ENCODE peak calls at places on chromosomes 16 and 17, in nine cellular contexts. L is transverse colon, S is A549, A is tibial nerve, M is upper lobe of left lung, C is HepG2, F is ovary, N is GM12878, Q is K562. J is an unnamed sample.

GRCh38 chr17:16918443-16918842 is 53.5 kb downstream of the TNFRSF13B start:
- DNase-seq in L (peak), S (no peak), A (no peak), M (no peak), C (no peak), F (no peak), N (no peak), Q (no peak), J (peak)

GRCh38 chr17:73826181-73826871 is 182.1 kb upstream of the SDK2 start:
- DNase-seq in L (no peak), S (no peak), A (no peak), M (no peak), C (no peak), F (no peak), N (no peak), Q (no peak), J (no peak)

GRCh38 chr17:61362396-61362795 is 37.2 kb upstream of the TBX2 start:
- DNase-seq in L (no peak), S (no peak), A (no peak), M (no peak), C (no peak), F (no peak), N (no peak), Q (no peak), J (no peak)

GRCh38 chr17:49148171-49148570 is 15.6 kb downstream of the B4GALNT2 start:
- DNase-seq in L (no peak), S (no peak), A (no peak), M (no peak), C (no peak), F (no peak), N (no peak), Q (no peak), J (no peak)

GRCh38 chr16:82236875-82237274 is 66.9 kb upstream of the MPHOSPH6 start:
- DNase-seq in L (no peak), S (no peak), A (no peak), M (no peak), C (no peak), F (no peak), N (no peak), Q (no peak), J (no peak)

GRCh38 chr16:8962393-8963009 is 1.2 kb downstream of the USP7 start:
- DNase-seq in L (peak), S (no peak), A (no peak), M (peak), C (no peak), F (peak), N (no peak), Q (peak), J (peak)

GRCh38 chr16:57846078-57846697 is 43.9 kb upstream of the KIFC3 start:
- DNase-seq in L (no peak), S (no peak), A (no peak), M (no peak), C (no peak), F (peak), N (no peak), Q (peak), J (no peak)

GRCh38 chr17:47634870-47635269 is 14.8 kb upstream of the KPNB1 start:
- DNase-seq in L (no peak), S (no peak), A (no peak), M (no peak), C (no peak), F (no peak), N (no peak), Q (no peak), J (no peak)

DNA sequence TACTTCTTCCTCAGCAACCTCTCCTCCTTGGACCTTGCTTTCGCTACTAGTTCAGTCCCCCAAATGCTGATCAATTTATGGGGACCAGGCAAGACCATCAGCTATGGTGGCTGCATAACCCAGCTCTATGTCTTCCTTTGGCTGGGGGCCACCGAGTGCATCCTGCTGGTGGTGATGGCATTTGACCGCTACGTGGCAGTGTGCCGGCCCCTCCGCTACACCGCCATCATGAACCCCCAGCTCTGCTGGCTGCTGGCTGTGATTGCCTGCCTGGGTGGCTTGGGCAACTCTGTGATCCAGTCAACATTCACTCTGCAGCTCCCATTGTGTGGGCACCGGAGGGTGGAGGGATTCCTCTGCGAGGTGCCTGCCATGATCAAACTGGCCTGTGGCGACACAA is 429 bp downstream of the OR2C1 start:
- DNase-seq in L (no peak), S (no peak), A (no peak), M (peak), C (no peak), F (no peak), N (no peak), Q (peak), J (no peak)
- TF ChIP-seq EP300 in L (no peak), S (no peak), A (no peak), M (no peak), C (no peak), F (no peak), N (no peak), Q (no peak), J (no peak)

GRCh38 chr17:63700528-63701441 is 860 bp upstream of the LIMD2 start:
- DNase-seq in L (peak), S (no peak), A (no peak), M (peak), C (no peak), F (peak), N (no peak), Q (no peak), J (peak)

GRCh38 chr17:63702616-63703015 is 2.7 kb upstream of the LIMD2 start:
- DNase-seq in L (no peak), S (no peak), A (no peak), M (no peak), C (no peak), F (no peak), N (no peak), Q (no peak), J (no peak)

GRCh38 chr17:63703029-63703428 is 3.1 kb upstream of the LIMD2 start:
- DNase-seq in L (no peak), S (no peak), A (no peak), M (no peak), C (no peak), F (no peak), N (no peak), Q (no peak), J (no peak)

GRCh38 chr17:63702223-63702577 is 2.3 kb upstream of the LIMD2 start:
- DNase-seq in L (peak), S (no peak), A (no peak), M (peak), C (no peak), F (no peak), N (no peak), Q (no peak), J (peak)

DNA sequence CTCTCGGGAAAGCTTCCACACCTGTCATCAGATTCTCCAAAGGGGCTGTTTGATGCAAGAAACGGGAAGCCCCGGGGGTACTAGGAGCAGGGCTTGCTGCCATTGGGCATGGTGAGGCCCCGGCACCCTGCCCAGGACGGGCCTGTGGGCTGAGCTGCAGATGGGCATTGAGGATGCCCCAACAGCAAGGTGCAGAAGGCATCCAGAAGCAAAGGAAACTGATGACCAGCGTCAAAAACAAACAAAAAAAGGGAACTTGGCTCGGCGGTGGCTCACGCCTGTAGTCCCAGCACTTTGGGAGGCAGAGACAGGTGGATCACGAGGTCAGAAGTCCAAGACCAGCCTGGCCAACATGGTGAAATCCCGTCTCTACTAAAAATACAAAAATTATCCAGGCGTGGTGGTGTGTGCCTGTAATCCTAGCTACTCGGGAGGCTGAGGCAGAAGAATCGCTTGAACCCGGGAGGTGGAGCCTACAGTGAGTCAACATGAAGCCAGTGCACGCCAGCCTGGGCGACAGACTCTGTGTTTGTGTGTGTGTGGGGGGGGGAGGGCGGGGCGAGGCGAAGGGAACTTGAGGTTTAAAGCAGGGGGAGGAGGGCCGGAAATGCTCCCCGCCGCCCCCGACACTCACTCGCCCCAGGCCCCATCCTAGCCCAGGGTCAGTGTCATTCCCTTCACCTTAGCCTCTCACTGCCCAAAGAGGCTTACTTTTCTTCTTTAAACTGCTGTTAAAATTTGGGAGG is 1.7 kb upstream of the LIMD2 start:
- DNase-seq in L (peak), S (no peak), A (no peak), M (peak), C (no peak), F (no peak), N (no peak), Q (peak), J (peak)
- TF ChIP-seq EP300 in L (no peak), S (no peak), A (no peak), M (no peak), C (no peak), F (no peak), N (no peak), Q (no peak), J (no peak)

GRCh38 chr17:21214777-21215541 is 998 bp upstream of the TMEM11 start:
- DNase-seq in L (no peak), S (peak), A (no peak), M (no peak), C (no peak), F (peak), N (no peak), Q (peak), J (no peak)
- TF ChIP-seq EP300 in L (no peak), S (no peak), A (no peak), M (no peak), C (no peak), F (no peak), N (no peak), Q (no peak), J (no peak)

GRCh38 chr17:45871718-45872117 is 22.6 kb upstream of the MAPT start:
- DNase-seq in L (no peak), S (no peak), A (no peak), M (no peak), C (no peak), F (no peak), N (no peak), Q (no peak), J (no peak)

GRCh38 chr17:45870342-45870974 is 23.9 kb upstream of the MAPT start:
- DNase-seq in L (no peak), S (no peak), A (no peak), M (no peak), C (no peak), F (no peak), N (no peak), Q (no peak), J (no peak)

GRCh38 chr17:45868276-45868675 is 23.6 kb downstream of the SPPL2C start:
- DNase-seq in L (no peak), S (no peak), A (no peak), M (no peak), C (no peak), F (no peak), N (no peak), Q (no peak), J (no peak)

GRCh38 chr17:45867702-45868101 is 23.0 kb downstream of the SPPL2C start:
- DNase-seq in L (no peak), S (no peak), A (no peak), M (no peak), C (peak), F (no peak), N (no peak), Q (peak), J (no peak)

DNA sequence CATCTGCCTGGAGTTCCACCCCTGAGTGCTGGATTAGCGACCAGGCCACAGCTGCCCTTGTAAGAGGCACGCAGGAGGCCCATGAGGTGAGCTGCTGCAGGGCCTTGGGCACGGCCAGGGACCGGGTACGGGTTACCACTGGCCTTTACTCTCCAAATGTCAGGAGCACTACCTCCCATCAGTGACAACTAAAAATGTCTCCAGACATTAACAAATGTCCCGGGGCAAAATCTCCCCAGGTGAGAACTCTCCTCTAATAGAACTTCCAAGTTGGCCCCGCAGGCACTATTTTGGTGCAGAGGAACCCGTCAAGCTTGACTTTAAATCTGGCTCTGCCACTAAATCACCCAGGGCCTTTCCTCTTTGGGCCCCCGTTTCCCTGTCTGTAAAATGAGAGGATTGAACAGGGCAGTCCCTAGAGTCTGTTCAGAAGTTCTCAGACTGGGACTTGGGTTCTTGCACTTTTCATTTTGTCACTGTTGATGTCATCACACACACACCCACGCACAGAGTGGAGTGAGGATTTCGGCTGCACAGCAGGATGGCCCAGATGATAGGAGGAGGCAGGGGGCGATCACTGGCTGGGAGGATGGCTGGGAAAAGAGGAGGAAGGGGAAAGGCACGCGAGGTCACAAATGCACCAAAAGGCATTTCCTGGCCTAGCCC is 24.5 kb upstream of the MAPT start:
- DNase-seq in L (no peak), S (no peak), A (no peak), M (no peak), C (no peak), F (no peak), N (no peak), Q (peak), J (no peak)
- TF ChIP-seq EP300 in L (no peak), S (no peak), A (no peak), M (no peak), C (no peak), F (no peak), N (no peak), Q (no peak), J (no peak)

GRCh38 chr16:83704656-83705055 is 103.1 kb upstream of the HSBP1 start:
- DNase-seq in L (no peak), S (no peak), A (no peak), M (no peak), C (no peak), F (no peak), N (no peak), Q (no peak), J (no peak)
- TF ChIP-seq EP300 in L (no peak), S (no peak), A (no peak), M (no peak), C (no peak), F (no peak), N (no peak), Q (no peak), J (no peak)